ENCODE peak calls at places on chromosomes 3 and 15, in seven cellular contexts. One of them, this sample, is unnamed.
A peak's percentile ranks its signal among the peaks of the same experiment; 100 is the strongest.

GRCh38 chr15:44102675-44103254 is 92.3 kb downstream of the FRMD5 start:
- DNase-seq in CD8-positive, alpha-beta memory T cell: no peak
- DNase-seq in A549: peak; percentile 13
- DNase-seq in heart left ventricle: no peak
- DNase-seq in NCI-H2029: no peak
- DNase-seq in neuronal stem cell: peak; percentile 17
- DNase-seq in amygdala: peak; percentile 16
- DNase-seq in this sample: no peak

GRCh38 chr15:29871401-29871800 is 49.1 kb upstream of the TJP1 start:
- DNase-seq in neuronal stem cell: no peak
- DNase-seq in CD8-positive, alpha-beta memory T cell: no peak
- DNase-seq in NCI-H2029: no peak
- DNase-seq in amygdala: no peak
- DNase-seq in heart left ventricle: peak; percentile 74
- DNase-seq in A549: no peak
- DNase-seq in this sample: no peak

GRCh38 chr15:62066663-62067447 is at the start of gene C2CD4A:
- DNase-seq in neuronal stem cell: peak; percentile 49
- DNase-seq in NCI-H2029: peak; percentile 76
- DNase-seq in A549: peak; percentile 27
- DNase-seq in amygdala: no peak
- DNase-seq in heart left ventricle: peak; percentile 56
- DNase-seq in CD8-positive, alpha-beta memory T cell: peak; percentile 56
- DNase-seq in this sample: peak; percentile 11

GRCh38 chr3:4826237-4827100 is 152.8 kb upstream of the BHLHE40 start:
- DNase-seq in A549: peak; percentile 21
- DNase-seq in neuronal stem cell: no peak
- DNase-seq in heart left ventricle: peak; percentile 88
- DNase-seq in NCI-H2029: no peak
- DNase-seq in CD8-positive, alpha-beta memory T cell: no peak
- DNase-seq in amygdala: peak; percentile 47
- DNase-seq in this sample: no peak

GRCh38 chr3:138724433-138724832 is 110.3 kb downstream of the PIK3CB start:
- DNase-seq in A549: no peak
- DNase-seq in heart left ventricle: no peak
- DNase-seq in NCI-H2029: no peak
- DNase-seq in amygdala: no peak
- DNase-seq in CD8-positive, alpha-beta memory T cell: no peak
- DNase-seq in neuronal stem cell: no peak
- DNase-seq in this sample: no peak

GRCh38 chr15:29921130-29921601 is 98.9 kb upstream of the TJP1 start:
- DNase-seq in heart left ventricle: no peak
- DNase-seq in neuronal stem cell: no peak
- DNase-seq in CD8-positive, alpha-beta memory T cell: no peak
- DNase-seq in A549: peak; percentile 68
- DNase-seq in amygdala: no peak
- DNase-seq in NCI-H2029: no peak
- DNase-seq in this sample: no peak

GRCh38 chr15:45943255-45943654 is 308.4 kb downstream of the SQOR start:
- DNase-seq in NCI-H2029: no peak
- DNase-seq in A549: no peak
- DNase-seq in CD8-positive, alpha-beta memory T cell: no peak
- DNase-seq in amygdala: no peak
- DNase-seq in neuronal stem cell: no peak
- DNase-seq in heart left ventricle: no peak
- DNase-seq in this sample: no peak

GRCh38 chr3:140338916-140339315 is 338.9 kb upstream of the TRIM42 start:
- DNase-seq in NCI-H2029: no peak
- DNase-seq in CD8-positive, alpha-beta memory T cell: no peak
- DNase-seq in amygdala: no peak
- DNase-seq in neuronal stem cell: no peak
- DNase-seq in A549: no peak
- DNase-seq in heart left ventricle: no peak
- DNase-seq in this sample: no peak

GRCh38 chr15:39663684-39664083 is 82.8 kb downstream of the THBS1 start:
- DNase-seq in NCI-H2029: no peak
- DNase-seq in amygdala: no peak
- DNase-seq in A549: no peak
- DNase-seq in heart left ventricle: no peak
- DNase-seq in CD8-positive, alpha-beta memory T cell: no peak
- DNase-seq in neuronal stem cell: no peak
- DNase-seq in this sample: no peak

GRCh38 chr3:118000219-118000618 is 1034.4 kb downstream of the IGSF11 start:
- DNase-seq in NCI-H2029: no peak
- DNase-seq in neuronal stem cell: no peak
- DNase-seq in CD8-positive, alpha-beta memory T cell: no peak
- DNase-seq in heart left ventricle: no peak
- DNase-seq in amygdala: no peak
- DNase-seq in A549: no peak
- DNase-seq in this sample: no peak

GRCh38 chr15:26702381-26702780 is 70.5 kb downstream of the GABRB3 start:
- DNase-seq in CD8-positive, alpha-beta memory T cell: no peak
- DNase-seq in heart left ventricle: no peak
- DNase-seq in NCI-H2029: peak; percentile 7
- DNase-seq in A549: no peak
- DNase-seq in amygdala: no peak
- DNase-seq in neuronal stem cell: no peak
- DNase-seq in this sample: no peak

GRCh38 chr15:57158997-57159668 is 217.2 kb upstream of the CGNL1 start:
- DNase-seq in A549: no peak
- DNase-seq in amygdala: no peak
- DNase-seq in CD8-positive, alpha-beta memory T cell: no peak
- DNase-seq in NCI-H2029: no peak
- DNase-seq in heart left ventricle: no peak
- DNase-seq in neuronal stem cell: no peak
- DNase-seq in this sample: no peak

GRCh38 chr15:101348643-101349496 is 53.8 kb upstream of the SNRPA1 start:
- DNase-seq in NCI-H2029: no peak
- DNase-seq in CD8-positive, alpha-beta memory T cell: no peak
- DNase-seq in heart left ventricle: no peak
- DNase-seq in A549: no peak
- DNase-seq in neuronal stem cell: no peak
- DNase-seq in amygdala: no peak
- DNase-seq in this sample: no peak

GRCh38 chr15:36373549-36373948 is 205.9 kb upstream of the CDIN1 start:
- DNase-seq in CD8-positive, alpha-beta memory T cell: no peak
- DNase-seq in A549: no peak
- DNase-seq in NCI-H2029: no peak
- DNase-seq in neuronal stem cell: no peak
- DNase-seq in heart left ventricle: no peak
- DNase-seq in amygdala: no peak
- DNase-seq in this sample: no peak

GRCh38 chr15:84702961-84703482 is 12.9 kb downstream of the SEC11A start:
- DNase-seq in neuronal stem cell: no peak
- DNase-seq in CD8-positive, alpha-beta memory T cell: no peak
- DNase-seq in A549: no peak
- DNase-seq in NCI-H2029: no peak
- DNase-seq in heart left ventricle: peak; percentile 69
- DNase-seq in amygdala: no peak
- DNase-seq in this sample: no peak

GRCh38 chr15:85743392-85744045 is 51.2 kb downstream of the KLHL25 start:
- DNase-seq in amygdala: no peak
- DNase-seq in NCI-H2029: no peak
- DNase-seq in CD8-positive, alpha-beta memory T cell: no peak
- DNase-seq in heart left ventricle: no peak
- DNase-seq in neuronal stem cell: no peak
- DNase-seq in A549: no peak
- DNase-seq in this sample: no peak

GRCh38 chr3:14137004-14137403 is 12.2 kb downstream of the TMEM43 start:
- DNase-seq in amygdala: no peak
- DNase-seq in neuronal stem cell: no peak
- DNase-seq in A549: no peak
- DNase-seq in NCI-H2029: no peak
- DNase-seq in heart left ventricle: no peak
- DNase-seq in CD8-positive, alpha-beta memory T cell: no peak
- DNase-seq in this sample: no peak

GRCh38 chr3:172622916-172623700 is 87.8 kb downstream of the NCEH1 start:
- DNase-seq in A549: no peak
- DNase-seq in amygdala: no peak
- DNase-seq in NCI-H2029: no peak
- DNase-seq in neuronal stem cell: no peak
- DNase-seq in CD8-positive, alpha-beta memory T cell: peak; percentile 15
- DNase-seq in heart left ventricle: no peak
- DNase-seq in this sample: no peak

GRCh38 chr15:70156781-70157261 is 59.1 kb upstream of the TLE3 start:
- DNase-seq in amygdala: no peak
- DNase-seq in NCI-H2029: no peak
- DNase-seq in heart left ventricle: peak; percentile 40
- DNase-seq in A549: no peak
- DNase-seq in CD8-positive, alpha-beta memory T cell: no peak
- DNase-seq in neuronal stem cell: no peak
- DNase-seq in this sample: no peak

GRCh38 chr3:134072881-134073582 is 43.3 kb upstream of the SLCO2A1 start:
- DNase-seq in neuronal stem cell: no peak
- DNase-seq in CD8-positive, alpha-beta memory T cell: no peak
- DNase-seq in NCI-H2029: no peak
- DNase-seq in heart left ventricle: no peak
- DNase-seq in A549: no peak
- DNase-seq in amygdala: no peak
- DNase-seq in this sample: no peak

GRCh38 chr3:72152551-72153476 is 367.9 kb upstream of the PROK2 start:
- DNase-seq in neuronal stem cell: no peak
- DNase-seq in CD8-positive, alpha-beta memory T cell: no peak
- DNase-seq in A549: peak; percentile 17
- DNase-seq in heart left ventricle: peak; percentile 72
- DNase-seq in NCI-H2029: peak; percentile 77
- DNase-seq in amygdala: peak; percentile 20
- DNase-seq in this sample: no peak

GRCh38 chr15:52164631-52165265 is 26.4 kb downstream of the GNB5 start:
- DNase-seq in amygdala: no peak
- DNase-seq in CD8-positive, alpha-beta memory T cell: no peak
- DNase-seq in heart left ventricle: no peak
- DNase-seq in NCI-H2029: no peak
- DNase-seq in neuronal stem cell: no peak
- DNase-seq in A549: no peak
- DNase-seq in this sample: no peak

GRCh38 chr3:188925376-188925775 is 246.4 kb upstream of the TPRG1 start:
- DNase-seq in heart left ventricle: no peak
- DNase-seq in CD8-positive, alpha-beta memory T cell: no peak
- DNase-seq in NCI-H2029: no peak
- DNase-seq in amygdala: no peak
- DNase-seq in neuronal stem cell: no peak
- DNase-seq in A549: no peak
- DNase-seq in this sample: no peak

GRCh38 chr3:30770387-30770786 is 124.1 kb downstream of the GADL1 start:
- DNase-seq in heart left ventricle: peak; percentile 18
- DNase-seq in amygdala: no peak
- DNase-seq in CD8-positive, alpha-beta memory T cell: no peak
- DNase-seq in NCI-H2029: peak; percentile 14
- DNase-seq in A549: peak; percentile 37
- DNase-seq in neuronal stem cell: no peak
- DNase-seq in this sample: no peak

GRCh38 chr15:54841906-54842305 is 354.8 kb downstream of the RSL24D1 start:
- DNase-seq in neuronal stem cell: no peak
- DNase-seq in A549: no peak
- DNase-seq in CD8-positive, alpha-beta memory T cell: no peak
- DNase-seq in NCI-H2029: no peak
- DNase-seq in heart left ventricle: no peak
- DNase-seq in amygdala: no peak
- DNase-seq in this sample: no peak

This sample was measured in GM12891.